ENCODE peak calls at places on chromosomes 5 and 9, in nine cellular contexts. G is ovary; P is CD8-positive, alpha-beta T cell; Y is GM23338; D is left ventricle myocardium inferior; S is CD4-positive, alpha-beta T cell; F is A549; Z is PC-9; Q is ascending aorta. V is an unnamed sample.

GRCh38 chr9:95465115-95465514 is 51.7 kb downstream of the PTCH1 start:
- DNase-seq in G (no peak), P (no peak), Y (no peak), D (no peak), S (no peak), F (no peak), Z (no peak), Q (no peak), V (no peak)

GRCh38 chr9:33104111-33104415 is 27.6 kb upstream of the SMU1 start:
- DNase-seq in G (no peak), P (no peak), Y (no peak), D (no peak), S (no peak), F (no peak), Z (no peak), Q (no peak), V (no peak)

GRCh38 chr9:21413089-21414023 is 4.4 kb downstream of the IFNA8 start:
- DNase-seq in G (no peak), P (no peak), Y (peak), D (no peak), S (no peak), F (no peak), Z (no peak), Q (no peak), V (no peak)

GRCh38 chr5:61519728-61520277 is 187.7 kb downstream of the ZSWIM6 start:
- DNase-seq in G (no peak), P (no peak), Y (no peak), D (no peak), S (no peak), F (no peak), Z (no peak), Q (no peak), V (no peak)

GRCh38 chr5:179828756-179829421 is 8.2 kb downstream of the SQSTM1 start:
- DNase-seq in G (no peak), P (no peak), Y (no peak), D (no peak), S (no peak), F (no peak), Z (no peak), Q (no peak), V (no peak)

GRCh38 chr9:14198049-14198448 is 115.9 kb downstream of the NFIB start:
- DNase-seq in G (no peak), P (no peak), Y (no peak), D (no peak), S (no peak), F (no peak), Z (no peak), Q (no peak), V (no peak)

GRCh38 chr9:127972316-127972871 is 8.4 kb downstream of the EEIG1 start:
- DNase-seq in G (peak), P (no peak), Y (no peak), D (peak), S (no peak), F (no peak), Z (no peak), Q (no peak), V (no peak)

GRCh38 chr5:154940772-154941620 is at the start of gene MRPL22:
- DNase-seq in G (peak), P (peak), Y (peak), D (peak), S (peak), F (peak), Z (peak), Q (peak), V (peak)

GRCh38 chr5:149517461-149518122 is 33.6 kb downstream of the CSNK1A1 start:
- DNase-seq in G (no peak), P (no peak), Y (no peak), D (no peak), S (no peak), F (no peak), Z (no peak), Q (no peak), V (no peak)

GRCh38 chr9:109780453-109781033 is 545 bp downstream of the PALM2AKAP2 start:
- DNase-seq in G (no peak), P (no peak), Y (peak), D (no peak), S (no peak), F (no peak), Z (no peak), Q (no peak), V (no peak)

GRCh38 chr5:68320094-68320986 is 104.8 kb downstream of the PIK3R1 start:
- DNase-seq in G (no peak), P (no peak), Y (no peak), D (no peak), S (no peak), F (peak), Z (no peak), Q (no peak), V (no peak)

GRCh38 chr9:109861499-109861898 is 81.5 kb downstream of the PALM2AKAP2 start:
- DNase-seq in G (no peak), P (no peak), Y (no peak), D (no peak), S (no peak), F (no peak), Z (no peak), Q (no peak), V (no peak)

GRCh38 chr9:97809666-97810344 is 43.2 kb upstream of the FOXE1 start:
- DNase-seq in G (no peak), P (no peak), Y (peak), D (no peak), S (no peak), F (no peak), Z (peak), Q (no peak), V (no peak)

GRCh38 chr9:68844623-68845612 is 139.9 kb downstream of the PIP5K1B start:
- DNase-seq in G (peak), P (no peak), Y (peak), D (peak), S (no peak), F (peak), Z (peak), Q (no peak), V (peak)

GRCh38 chr9:35814106-35814840 is 569 bp downstream of the HINT2 start:
- DNase-seq in G (peak), P (no peak), Y (peak), D (peak), S (no peak), F (peak), Z (peak), Q (no peak), V (no peak)

GRCh38 chr5:33781286-33781685 is 110.5 kb downstream of the ADAMTS12 start:
- DNase-seq in G (no peak), P (no peak), Y (no peak), D (no peak), S (no peak), F (no peak), Z (peak), Q (no peak), V (no peak)

GRCh38 chr5:79200573-79201183 is 35.3 kb upstream of the JMY start:
- DNase-seq in G (no peak), P (no peak), Y (no peak), D (no peak), S (no peak), F (peak), Z (no peak), Q (no peak), V (no peak)

GRCh38 chr9:114389612-114390368 is 2.0 kb upstream of the AKNA start:
- DNase-seq in G (no peak), P (no peak), Y (no peak), D (no peak), S (no peak), F (no peak), Z (no peak), Q (no peak), V (no peak)

GRCh38 chr5:139634541-139634940 is 13.6 kb upstream of the CXXC5 start:
- DNase-seq in G (no peak), P (no peak), Y (no peak), D (no peak), S (peak), F (no peak), Z (no peak), Q (no peak), V (no peak)

GRCh38 chr5:59617186-59617771 is 276.2 kb downstream of the PDE4D start:
- DNase-seq in G (no peak), P (no peak), Y (no peak), D (no peak), S (no peak), F (no peak), Z (no peak), Q (no peak), V (no peak)

GRCh38 chr9:72726951-72727350 is 205.5 kb downstream of the TMC1 start:
- DNase-seq in G (no peak), P (no peak), Y (peak), D (no peak), S (no peak), F (no peak), Z (no peak), Q (no peak), V (no peak)

GRCh38 chr9:99051353-99051752 is 53.6 kb upstream of the TGFBR1 start:
- DNase-seq in G (no peak), P (no peak), Y (no peak), D (no peak), S (no peak), F (no peak), Z (no peak), Q (no peak), V (no peak)

GRCh38 chr9:120571443-120572257 is 8.3 kb downstream of the CDK5RAP2 start:
- DNase-seq in G (peak), P (no peak), Y (no peak), D (peak), S (no peak), F (no peak), Z (no peak), Q (no peak), V (peak)

GRCh38 chr5:128082551-128083032 is 974 bp upstream of the SLC12A2 start:
- DNase-seq in G (no peak), P (no peak), Y (no peak), D (no peak), S (no peak), F (peak), Z (no peak), Q (no peak), V (no peak)

GRCh38 chr9:84436386-84437114 is 96.0 kb upstream of the SLC28A3 start:
- DNase-seq in G (no peak), P (no peak), Y (no peak), D (peak), S (no peak), F (no peak), Z (no peak), Q (no peak), V (no peak)

GRCh38 chr9:121288874-121289553 is 21.1 kb downstream of the GSN start:
- DNase-seq in G (peak), P (no peak), Y (peak), D (peak), S (no peak), F (no peak), Z (peak), Q (no peak), V (peak)

GRCh38 chr9:138060365-138060764 is 182.8 kb downstream of the CACNA1B start:
- DNase-seq in G (no peak), P (no peak), Y (no peak), D (no peak), S (no peak), F (no peak), Z (no peak), Q (no peak), V (no peak)

GRCh38 chr5:122463221-122463620 is 151.2 kb downstream of the SNCAIP start:
- DNase-seq in G (no peak), P (no peak), Y (no peak), D (no peak), S (no peak), F (no peak), Z (no peak), Q (no peak), V (no peak)

GRCh38 chr5:142671801-142672200 is 14.1 kb downstream of the FGF1 start:
- DNase-seq in G (no peak), P (no peak), Y (no peak), D (no peak), S (no peak), F (no peak), Z (no peak), Q (no peak), V (no peak)

GRCh38 chr5:142671276-142671675 is 14.6 kb downstream of the FGF1 start:
- DNase-seq in G (no peak), P (no peak), Y (no peak), D (no peak), S (no peak), F (no peak), Z (no peak), Q (no peak), V (no peak)

GRCh38 chr5:142675211-142675599 is 10.7 kb downstream of the FGF1 start:
- DNase-seq in G (no peak), P (no peak), Y (no peak), D (no peak), S (no peak), F (no peak), Z (no peak), Q (no peak), V (no peak)

GRCh38 chr5:142677212-142677611 is 8.7 kb downstream of the FGF1 start:
- DNase-seq in G (no peak), P (no peak), Y (no peak), D (no peak), S (no peak), F (no peak), Z (no peak), Q (no peak), V (no peak)

GRCh38 chr5:142674438-142675210 is 11.3 kb downstream of the FGF1 start:
- DNase-seq in G (no peak), P (no peak), Y (no peak), D (no peak), S (no peak), F (no peak), Z (no peak), Q (no peak), V (no peak)
- H3K27ac ChIP-seq in G (peak), P (no peak), Y (no peak), D (peak), S (no peak), F (no peak), Z (no peak), Q (peak), V (no peak)

DNA sequence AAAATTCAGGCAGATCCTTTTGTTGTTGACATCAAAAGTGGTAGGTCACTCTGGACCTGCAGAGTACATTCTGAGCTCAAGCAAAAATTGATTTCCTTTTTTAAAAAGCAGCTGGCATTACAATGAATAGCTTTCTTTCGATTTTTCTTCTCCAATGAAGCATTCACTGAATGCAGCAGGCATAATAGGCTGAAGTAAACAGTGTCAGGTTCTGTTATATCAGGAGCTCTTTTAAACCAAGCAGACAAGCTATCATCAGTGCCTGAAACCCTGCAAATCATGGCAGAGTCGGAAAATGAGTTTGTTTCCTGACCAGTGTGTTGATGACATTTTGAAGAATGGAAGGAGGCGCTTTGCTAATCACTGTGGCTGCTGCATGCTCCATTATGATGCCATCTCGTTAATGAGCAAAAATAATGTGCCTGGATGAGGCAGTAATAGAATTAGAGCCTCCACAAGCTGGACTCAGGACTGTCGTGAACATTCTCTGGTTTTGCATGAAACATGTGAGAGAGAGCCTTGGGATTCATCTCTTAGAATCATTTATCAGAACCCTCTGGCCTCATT is 284.5 kb downstream of the ZNF608 start:
- DNase-seq in G (no peak), P (no peak), Y (no peak), D (no peak), S (no peak), F (no peak), Z (no peak), Q (no peak), V (no peak)
- H3K27ac ChIP-seq in G (no peak), P (no peak), Y (no peak), D (no peak), S (no peak), F (no peak), Z (no peak), Q (no peak), V (no peak)

GRCh38 chr5:98774192-98775046 is 956 bp downstream of the RGMB start:
- DNase-seq in G (peak), P (no peak), Y (peak), D (peak), S (peak), F (peak), Z (peak), Q (no peak), V (no peak)
- H3K27ac ChIP-seq in G (peak), P (peak), Y (no peak), D (peak), S (peak), F (peak), Z (peak), Q (peak), V (peak)

GRCh38 chr9:3467593-3468219 is 58.1 kb downstream of the RFX3 start:
- DNase-seq in G (peak), P (peak), Y (peak), D (peak), S (peak), F (peak), Z (peak), Q (peak), V (no peak)
- H3K27ac ChIP-seq in G (no peak), P (no peak), Y (peak), D (no peak), S (no peak), F (no peak), Z (no peak), Q (no peak), V (no peak)

GRCh38 chr5:159091596-159091995 is 8.1 kb downstream of the EBF1 start:
- DNase-seq in G (no peak), P (no peak), Y (no peak), D (no peak), S (no peak), F (no peak), Z (no peak), Q (no peak), V (no peak)

GRCh38 chr5:159092288-159092687 is 7.4 kb downstream of the EBF1 start:
- DNase-seq in G (no peak), P (no peak), Y (no peak), D (no peak), S (no peak), F (no peak), Z (no peak), Q (no peak), V (no peak)

GRCh38 chr5:159088371-159088770 is 11.3 kb downstream of the EBF1 start:
- DNase-seq in G (no peak), P (no peak), Y (no peak), D (no peak), S (no peak), F (no peak), Z (no peak), Q (no peak), V (no peak)

GRCh38 chr5:159091051-159091450 is 8.7 kb downstream of the EBF1 start:
- DNase-seq in G (no peak), P (no peak), Y (no peak), D (no peak), S (no peak), F (no peak), Z (no peak), Q (no peak), V (no peak)

GRCh38 chr5:159089675-159090074 is 10.0 kb downstream of the EBF1 start:
- DNase-seq in G (no peak), P (no peak), Y (no peak), D (no peak), S (no peak), F (no peak), Z (no peak), Q (no peak), V (no peak)
- H3K27ac ChIP-seq in G (no peak), P (no peak), Y (no peak), D (no peak), S (no peak), F (no peak), Z (no peak), Q (peak), V (peak)